ENCODE peak calls at places on chromosome 6, in five cellular contexts. D is H7, O is spleen, E is tibial artery, F is AG04450. K is an unnamed sample.

GRCh38 chr6:150482883-150483409 is 114.1 kb downstream of the IYD start:
- DNase-seq in D (no peak), O (no peak), E (no peak), F (no peak), K (no peak)

GRCh38 chr6:71531006-71531405 is 242.4 kb downstream of the OGFRL1 start:
- DNase-seq in D (no peak), O (no peak), E (no peak), F (no peak), K (no peak)

GRCh38 chr6:34536251-34536958 is 19.7 kb downstream of the SPDEF start:
- DNase-seq in D (peak), O (no peak), E (no peak), F (no peak), K (no peak)

GRCh38 chr6:91645811-91646210 is 1058.9 kb upstream of the MAP3K7 start:
- DNase-seq in D (no peak), O (no peak), E (no peak), F (no peak), K (no peak)

GRCh38 chr6:136956590-136957573 is 34.8 kb downstream of the SLC35D3 start:
- DNase-seq in D (peak), O (no peak), E (no peak), F (no peak), K (no peak)

GRCh38 chr6:75116946-75117345 is 88.9 kb downstream of the COL12A1 start:
- DNase-seq in D (no peak), O (no peak), E (no peak), F (no peak), K (peak)

GRCh38 chr6:167496707-167497106 is 171.8 kb downstream of the TTLL2 start:
- DNase-seq in D (no peak), O (no peak), E (no peak), F (no peak), K (no peak)

GRCh38 chr6:120774275-120774674 is 560.0 kb downstream of the TBC1D32 start:
- DNase-seq in D (no peak), O (no peak), E (no peak), F (no peak), K (peak)

GRCh38 chr6:53287336-53288225 is 61.2 kb downstream of the ELOVL5 start:
- DNase-seq in D (peak), O (no peak), E (peak), F (no peak), K (no peak)

GRCh38 chr6:37830225-37830624 is 10.7 kb downstream of the ZFAND3 start:
- DNase-seq in D (no peak), O (no peak), E (no peak), F (no peak), K (no peak)

DNA sequence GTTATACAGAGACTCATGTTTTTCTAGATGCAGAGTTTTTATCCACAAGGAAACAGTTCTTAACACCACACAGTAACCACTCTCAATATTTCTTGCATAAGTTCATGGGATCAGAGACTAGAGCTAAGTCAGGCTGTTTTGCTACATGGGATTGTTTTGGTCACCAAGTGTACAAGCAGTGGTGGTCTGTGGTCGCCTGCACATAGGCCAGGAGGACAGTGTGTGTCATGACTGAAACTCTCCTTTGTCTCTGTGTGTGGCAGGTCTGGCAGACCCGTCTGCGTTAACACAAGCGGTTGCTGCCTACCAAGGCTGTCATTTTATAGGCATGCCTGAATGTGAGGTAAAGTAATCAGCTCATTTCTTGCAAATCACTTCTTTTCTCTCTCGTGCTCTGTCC is 18.9 kb downstream of the WRNIP1 start:
- DNase-seq in D (no peak), O (no peak), E (no peak), F (no peak), K (no peak)
- H3K4me3 ChIP-seq in D (no peak), O (no peak), E (no peak), F (no peak), K (no peak)

GRCh38 chr6:157280947-157281346 is 42.4 kb downstream of the TMEM242 start:
- DNase-seq in D (no peak), O (no peak), E (no peak), F (no peak), K (no peak)
- H3K4me3 ChIP-seq in D (no peak), O (no peak), E (no peak), F (no peak), K (no peak)

DNA sequence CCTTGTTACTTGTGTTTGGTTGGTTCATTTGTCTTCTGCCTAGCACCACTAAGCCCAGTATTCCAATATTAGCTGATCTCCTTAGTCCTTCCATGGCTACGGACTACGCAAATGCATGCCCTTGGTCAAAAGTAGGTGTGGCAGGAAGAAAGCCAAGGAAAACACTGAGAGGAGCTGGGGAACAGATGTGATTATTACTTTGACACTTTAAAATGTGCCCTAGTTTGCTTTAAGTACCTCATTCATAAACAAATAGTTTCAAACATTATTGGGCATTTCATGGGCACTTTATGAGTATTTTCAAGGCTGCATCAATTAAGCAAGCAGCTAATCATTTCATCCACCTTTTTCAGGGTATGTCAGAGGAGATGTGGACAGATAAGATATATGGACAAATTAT is 60.1 kb upstream of the HDDC2 start:
- DNase-seq in D (no peak), O (no peak), E (no peak), F (no peak), K (no peak)
- H3K4me3 ChIP-seq in D (no peak), O (no peak), E (no peak), F (no peak), K (no peak)

GRCh38 chr6:63442870-63443269 is 123.1 kb upstream of the LGSN start:
- DNase-seq in D (no peak), O (no peak), E (no peak), F (no peak), K (no peak)
- H3K4me3 ChIP-seq in D (no peak), O (no peak), E (no peak), F (no peak), K (no peak)

GRCh38 chr6:156963712-156964700 is 186.8 kb downstream of the ARID1B start:
- DNase-seq in D (no peak), O (no peak), E (no peak), F (no peak), K (no peak)
- H3K4me3 ChIP-seq in D (no peak), O (no peak), E (peak), F (peak), K (peak)

GRCh38 chr6:27518881-27519795 is 46.2 kb upstream of the ZNF184 start:
- DNase-seq in D (peak), O (peak), E (peak), F (peak), K (peak)

GRCh38 chr6:27512525-27512924 is 39.6 kb upstream of the ZNF184 start:
- DNase-seq in D (no peak), O (no peak), E (no peak), F (no peak), K (no peak)

GRCh38 chr6:27517928-27518787 is 45.3 kb upstream of the ZNF184 start:
- DNase-seq in D (no peak), O (no peak), E (no peak), F (no peak), K (no peak)

GRCh38 chr6:27517238-27517637 is 44.3 kb upstream of the ZNF184 start:
- DNase-seq in D (no peak), O (no peak), E (no peak), F (no peak), K (no peak)

DNA sequence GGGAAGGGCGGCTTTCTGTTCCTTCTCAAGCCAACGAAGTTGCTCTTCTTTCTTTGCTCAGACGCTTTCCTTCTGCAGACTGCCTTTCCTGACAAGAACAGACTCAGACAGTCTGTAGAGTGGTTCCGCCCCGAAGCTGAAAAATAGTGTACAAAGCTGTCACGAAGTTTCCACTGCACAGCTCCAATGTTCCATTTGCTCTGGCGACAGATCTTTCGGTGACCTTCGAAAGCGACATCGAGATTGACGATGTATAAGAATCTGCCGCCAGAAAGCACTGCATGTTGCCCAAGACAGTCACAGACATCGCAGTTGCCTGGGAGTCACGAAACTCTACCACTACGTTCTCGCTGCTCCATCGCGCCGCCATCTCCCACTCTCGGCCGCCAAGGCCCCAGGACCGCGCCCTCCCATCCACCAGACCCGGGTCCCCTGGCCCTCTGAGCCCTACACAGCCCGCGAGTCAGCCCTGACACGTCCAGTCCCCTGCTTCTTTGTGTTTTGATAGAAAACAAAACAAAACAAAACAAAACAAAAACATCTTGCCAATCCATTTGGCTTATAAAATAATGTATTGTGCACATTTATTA is 42.1 kb upstream of the ZNF184 start:
- DNase-seq in D (no peak), O (no peak), E (no peak), F (no peak), K (no peak)
- H3K4me3 ChIP-seq in D (peak), O (no peak), E (peak), F (peak), K (peak)

DNA sequence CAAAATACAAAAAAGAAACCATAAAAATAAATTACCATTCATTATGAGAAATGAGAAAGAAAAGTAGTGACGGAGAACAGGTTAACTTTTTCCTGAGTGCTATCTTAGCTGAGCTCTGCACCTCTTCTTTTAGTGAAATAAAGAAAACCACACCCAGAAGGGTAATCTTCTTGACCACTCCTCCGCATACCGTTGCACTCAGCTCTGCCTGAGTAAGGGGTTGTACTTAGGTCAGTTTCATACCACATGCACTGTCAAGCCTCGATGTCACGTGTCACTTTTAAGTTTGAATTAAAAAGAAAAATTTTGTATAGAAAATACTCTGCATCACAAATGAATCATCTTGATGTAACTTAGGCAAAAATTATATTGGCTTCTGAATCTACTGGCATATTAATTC is 2.8 kb downstream of the EZR start:
- DNase-seq in D (no peak), O (no peak), E (no peak), F (no peak), K (no peak)
- H3K4me3 ChIP-seq in D (peak), O (peak), E (peak), F (peak), K (no peak)

GRCh38 chr6:142507065-142507464 is 205.3 kb downstream of the ADGRG6 start:
- DNase-seq in D (no peak), O (no peak), E (no peak), F (no peak), K (no peak)

GRCh38 chr6:142510217-142510616 is 208.4 kb downstream of the ADGRG6 start:
- DNase-seq in D (no peak), O (no peak), E (no peak), F (no peak), K (no peak)
- H3K4me3 ChIP-seq in D (no peak), O (no peak), E (no peak), F (no peak), K (no peak)